ENCODE peak calls at places on chromosomes 13 and 19, in nine cellular contexts. U is breast epithelium, Z is SK-N-SH, M is upper lobe of left lung, T is SK-N-MC, G is stomach, R is endothelial cell of umbilical vein, X is transverse colon, J is prostate gland. N is an unnamed sample.

GRCh38 chr19:52170304-52170703 is 1.1 kb downstream of the ZNF836 start:
- DNase-seq in U (no peak), Z (no peak), M (no peak), T (no peak), G (no peak), R (no peak), X (no peak), J (no peak), N (no peak)

GRCh38 chr19:31254611-31255010 is 94.6 kb downstream of the TSHZ3 start:
- DNase-seq in U (no peak), Z (no peak), M (no peak), T (no peak), G (no peak), R (no peak), X (no peak), J (no peak), N (no peak)

GRCh38 chr13:108957369-108958012 is 328.1 kb downstream of the MYO16 start:
- DNase-seq in U (no peak), Z (no peak), M (no peak), T (no peak), G (no peak), R (peak), X (no peak), J (peak), N (no peak)

GRCh38 chr13:71820699-71821098 is 46.3 kb downstream of the DACH1 start:
- DNase-seq in U (no peak), Z (no peak), M (no peak), T (no peak), G (no peak), R (no peak), X (no peak), J (no peak), N (no peak)

GRCh38 chr13:40152145-40152544 is 496.7 kb downstream of the COG6 start:
- DNase-seq in U (no peak), Z (no peak), M (no peak), T (no peak), G (no peak), R (peak), X (no peak), J (no peak), N (no peak)

GRCh38 chr13:94706854-94707399 is 5.4 kb downstream of the SOX21 start:
- DNase-seq in U (no peak), Z (peak), M (no peak), T (no peak), G (no peak), R (no peak), X (no peak), J (no peak), N (no peak)

GRCh38 chr13:48504606-48505369 is 28.1 kb downstream of the RCBTB2 start:
- DNase-seq in U (no peak), Z (no peak), M (no peak), T (no peak), G (no peak), R (no peak), X (no peak), J (peak), N (no peak)

GRCh38 chr13:48156466-48156865 is 61.6 kb upstream of the MED4 start:
- DNase-seq in U (no peak), Z (no peak), M (no peak), T (no peak), G (peak), R (no peak), X (peak), J (no peak), N (no peak)

GRCh38 chr13:44309771-44310767 is 63.6 kb upstream of the SERP2 start:
- DNase-seq in U (no peak), Z (no peak), M (no peak), T (no peak), G (peak), R (peak), X (peak), J (peak), N (no peak)

GRCh38 chr13:80962855-80963254 is 621.9 kb upstream of the SPRY2 start:
- DNase-seq in U (no peak), Z (no peak), M (no peak), T (no peak), G (no peak), R (peak), X (no peak), J (no peak), N (no peak)

GRCh38 chr13:68056816-68057710 is 826.9 kb upstream of the PCDH9 start:
- DNase-seq in U (no peak), Z (no peak), M (no peak), T (no peak), G (no peak), R (peak), X (peak), J (no peak), N (no peak)

GRCh38 chr19:24059572-24060295 is 27.3 kb upstream of the ZNF254 start:
- DNase-seq in U (peak), Z (no peak), M (no peak), T (no peak), G (no peak), R (no peak), X (no peak), J (no peak), N (no peak)

GRCh38 chr13:59978862-59979261 is 184.9 kb downstream of the DIAPH3 start:
- DNase-seq in U (no peak), Z (no peak), M (no peak), T (no peak), G (no peak), R (no peak), X (no peak), J (no peak), N (no peak)

GRCh38 chr19:2302319-2303208 is 5.4 kb downstream of the LINGO3 start:
- DNase-seq in U (no peak), Z (no peak), M (peak), T (no peak), G (peak), R (peak), X (peak), J (no peak), N (no peak)

GRCh38 chr13:50162001-50162400 is 146.8 kb downstream of the KCNRG start:
- DNase-seq in U (no peak), Z (no peak), M (no peak), T (no peak), G (no peak), R (no peak), X (no peak), J (no peak), N (no peak)

GRCh38 chr19:345320-345879 is 804 bp upstream of the MIER2 start:
- DNase-seq in U (no peak), Z (no peak), M (no peak), T (no peak), G (no peak), R (no peak), X (no peak), J (no peak), N (no peak)

GRCh38 chr19:13597625-13598024 is 91.3 kb upstream of the CACNA1A start:
- DNase-seq in U (peak), Z (peak), M (no peak), T (no peak), G (peak), R (peak), X (peak), J (peak), N (peak)

GRCh38 chr19:4120531-4120930 is 3.4 kb downstream of the MAP2K2 start:
- DNase-seq in U (no peak), Z (no peak), M (no peak), T (no peak), G (no peak), R (no peak), X (no peak), J (no peak), N (no peak)

GRCh38 chr13:30744056-30744684 is 8.8 kb downstream of the ALOX5AP start:
- DNase-seq in U (peak), Z (no peak), M (no peak), T (no peak), G (peak), R (peak), X (peak), J (peak), N (peak)

GRCh38 chr13:33017410-33017929 is 1.2 kb downstream of the KL start:
- DNase-seq in U (no peak), Z (no peak), M (no peak), T (no peak), G (peak), R (peak), X (peak), J (no peak), N (peak)

GRCh38 chr13:97567510-97568243 is 133.7 kb downstream of the RAP2A start:
- DNase-seq in U (peak), Z (no peak), M (no peak), T (no peak), G (peak), R (no peak), X (peak), J (peak), N (peak)

GRCh38 chr19:2807379-2808128 is 12.1 kb upstream of the ZNF554 start:
- DNase-seq in U (no peak), Z (peak), M (peak), T (no peak), G (no peak), R (no peak), X (no peak), J (no peak), N (peak)

GRCh38 chr13:74986609-74987008 is 495.4 kb downstream of the TBC1D4 start:
- DNase-seq in U (no peak), Z (no peak), M (no peak), T (no peak), G (no peak), R (no peak), X (no peak), J (no peak), N (no peak)

GRCh38 chr13:70171151-70171550 is 62.9 kb upstream of the KLHL1 start:
- DNase-seq in U (no peak), Z (no peak), M (no peak), T (no peak), G (no peak), R (no peak), X (peak), J (no peak), N (no peak)

GRCh38 chr13:41193469-41193868 is 900 bp downstream of the KBTBD7 start:
- DNase-seq in U (no peak), Z (no peak), M (no peak), T (no peak), G (no peak), R (no peak), X (no peak), J (no peak), N (no peak)

GRCh38 chr13:29922896-29923295 is 72.5 kb upstream of the UBL3 start:
- DNase-seq in U (no peak), Z (no peak), M (no peak), T (no peak), G (no peak), R (no peak), X (no peak), J (no peak), N (no peak)

GRCh38 chr13:39894586-39894985 is 239.1 kb downstream of the COG6 start:
- DNase-seq in U (no peak), Z (no peak), M (no peak), T (no peak), G (no peak), R (no peak), X (no peak), J (no peak), N (no peak)

GRCh38 chr13:97751477-97751876 is 202.0 kb upstream of the IPO5 start:
- DNase-seq in U (no peak), Z (no peak), M (no peak), T (no peak), G (no peak), R (no peak), X (no peak), J (no peak), N (no peak)

GRCh38 chr13:72384879-72385278 is 342.6 kb downstream of the MZT1 start:
- DNase-seq in U (no peak), Z (no peak), M (no peak), T (no peak), G (no peak), R (no peak), X (no peak), J (no peak), N (no peak)

GRCh38 chr13:49494645-49495044 is 1.1 kb upstream of the PHF11 start:
- DNase-seq in U (no peak), Z (no peak), M (no peak), T (no peak), G (no peak), R (no peak), X (no peak), J (no peak), N (no peak)

GRCh38 chr19:4758659-4759058 is 32.9 kb upstream of the FEM1A start:
- DNase-seq in U (no peak), Z (no peak), M (no peak), T (no peak), G (no peak), R (no peak), X (no peak), J (no peak), N (no peak)

GRCh38 chr19:45947926-45948325 is 25.7 kb downstream of the NOVA2 start:
- DNase-seq in U (no peak), Z (no peak), M (no peak), T (no peak), G (no peak), R (no peak), X (no peak), J (no peak), N (no peak)

GRCh38 chr13:84137292-84137691 is 255.0 kb upstream of the SLITRK1 start:
- DNase-seq in U (no peak), Z (no peak), M (no peak), T (no peak), G (no peak), R (no peak), X (peak), J (no peak), N (no peak)

GRCh38 chr19:54906819-54907218 is 871 bp downstream of the NCR1 start:
- DNase-seq in U (no peak), Z (no peak), M (no peak), T (no peak), G (no peak), R (no peak), X (no peak), J (no peak), N (no peak)

GRCh38 chr19:4425531-4425930 is 23.1 kb downstream of the CHAF1A start:
- DNase-seq in U (no peak), Z (no peak), M (no peak), T (no peak), G (no peak), R (no peak), X (no peak), J (no peak), N (no peak)

DNA sequence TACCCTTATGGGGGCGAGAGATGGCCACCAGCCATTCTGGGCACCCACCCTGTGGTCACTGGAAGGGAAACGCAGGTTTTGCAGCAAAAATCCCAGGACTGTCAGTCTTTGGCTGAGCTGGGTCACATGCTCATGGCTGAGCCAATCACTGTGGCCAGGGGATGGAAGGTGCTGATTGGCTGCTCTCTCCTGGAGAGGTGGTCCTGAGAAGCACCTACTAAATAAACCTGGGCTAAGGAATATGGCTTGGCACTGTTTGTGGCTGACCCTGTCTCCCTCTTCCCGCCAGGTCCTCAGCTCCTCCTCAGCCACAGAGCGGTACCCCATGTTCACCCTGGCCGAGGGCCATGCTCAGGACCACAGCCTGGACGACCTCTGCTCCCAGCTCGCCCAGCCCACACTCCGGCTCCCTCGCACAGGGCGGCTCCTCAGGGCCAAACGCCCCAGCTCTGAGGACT is 8.9 kb downstream of the ATG4D start:
- DNase-seq in U (no peak), Z (peak), M (no peak), T (no peak), G (no peak), R (no peak), X (no peak), J (no peak), N (no peak)
- TF ChIP-seq POLR2AphosphoS5 in U (no peak), Z (peak), M (no peak), T (peak), G (no peak), R (no peak), X (no peak), J (no peak), N (peak)

GRCh38 chr19:29287061-29287460 is 74.1 kb upstream of the UQCRFS1 start:
- DNase-seq in U (no peak), Z (peak), M (no peak), T (no peak), G (no peak), R (no peak), X (no peak), J (no peak), N (no peak)

GRCh38 chr19:29283366-29283765 is 70.4 kb upstream of the UQCRFS1 start:
- DNase-seq in U (no peak), Z (no peak), M (no peak), T (no peak), G (no peak), R (no peak), X (no peak), J (no peak), N (no peak)

GRCh38 chr19:29288276-29288675 is 75.3 kb upstream of the UQCRFS1 start:
- DNase-seq in U (no peak), Z (no peak), M (no peak), T (no peak), G (no peak), R (no peak), X (no peak), J (no peak), N (no peak)

GRCh38 chr19:29285878-29286277 is 72.9 kb upstream of the UQCRFS1 start:
- DNase-seq in U (no peak), Z (peak), M (no peak), T (no peak), G (no peak), R (no peak), X (no peak), J (no peak), N (no peak)

DNA sequence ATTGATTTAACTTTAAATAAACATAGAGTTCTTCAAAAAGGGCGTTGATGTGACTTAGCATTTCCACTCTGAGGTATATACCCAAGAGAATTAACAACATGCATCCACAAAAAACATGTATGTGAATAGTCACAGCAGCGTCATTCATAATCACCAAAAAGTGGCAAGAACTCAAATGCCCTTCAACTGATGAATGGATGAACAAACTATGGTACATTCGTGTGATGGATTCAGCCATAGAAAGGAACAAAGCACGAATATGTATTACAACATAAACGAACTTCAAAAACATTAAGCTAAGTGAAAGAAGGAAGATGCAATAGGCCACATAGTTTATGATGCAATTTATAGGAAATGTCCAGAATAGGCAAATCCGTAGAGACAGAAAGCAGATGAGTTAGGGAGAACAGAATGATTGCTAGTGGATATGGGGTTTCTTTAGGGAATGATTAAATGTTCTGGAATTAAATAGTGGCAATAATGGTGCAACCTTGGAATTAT is 72.3 kb upstream of the UQCRFS1 start:
- DNase-seq in U (no peak), Z (no peak), M (no peak), T (no peak), G (no peak), R (no peak), X (no peak), J (no peak), N (no peak)
- TF ChIP-seq POLR2AphosphoS5 in U (no peak), Z (no peak), M (no peak), T (no peak), G (no peak), R (no peak), X (no peak), J (no peak), N (no peak)

GRCh38 chr19:8592231-8593009 is 15.2 kb upstream of the MYO1F start:
- DNase-seq in U (peak), Z (peak), M (peak), T (peak), G (peak), R (peak), X (peak), J (peak), N (no peak)
- TF ChIP-seq POLR2AphosphoS5 in U (peak), Z (no peak), M (no peak), T (peak), G (peak), R (no peak), X (peak), J (peak), N (no peak)

DNA sequence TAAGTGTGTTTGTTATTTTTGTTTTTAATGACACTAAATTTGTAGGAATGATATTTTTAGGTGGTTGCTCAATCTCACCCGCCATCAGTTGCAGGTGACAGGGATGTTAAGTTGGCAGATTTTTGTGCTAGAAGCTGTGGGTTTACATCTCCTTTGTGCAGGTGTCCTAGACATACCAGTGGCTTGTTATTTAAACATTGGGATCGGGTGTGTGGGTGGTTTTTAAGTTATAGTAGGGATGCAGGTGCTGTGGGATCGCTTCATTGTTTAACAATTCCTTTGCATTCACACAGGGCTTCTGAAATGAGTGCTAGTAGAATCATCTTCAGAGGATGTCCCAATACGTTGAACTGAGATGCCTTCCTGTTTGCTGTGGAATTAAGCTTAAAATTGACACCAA is 100.0 kb downstream of the SHISA2 start:
- DNase-seq in U (no peak), Z (no peak), M (no peak), T (no peak), G (no peak), R (no peak), X (no peak), J (no peak), N (no peak)
- TF ChIP-seq POLR2AphosphoS5 in U (no peak), Z (no peak), M (no peak), T (no peak), G (no peak), R (no peak), X (no peak), J (no peak), N (no peak)

GRCh38 chr13:19961924-19962323 is 3.4 kb downstream of the ZMYM2 start:
- DNase-seq in U (no peak), Z (no peak), M (no peak), T (no peak), G (no peak), R (no peak), X (no peak), J (no peak), N (no peak)

GRCh38 chr13:19962894-19963293 is 4.4 kb downstream of the ZMYM2 start:
- DNase-seq in U (no peak), Z (no peak), M (no peak), T (no peak), G (no peak), R (no peak), X (no peak), J (no peak), N (no peak)

GRCh38 chr13:19967619-19968018 is 9.1 kb downstream of the ZMYM2 start:
- DNase-seq in U (no peak), Z (no peak), M (no peak), T (no peak), G (no peak), R (peak), X (no peak), J (no peak), N (no peak)
- TF ChIP-seq POLR2AphosphoS5 in U (no peak), Z (no peak), M (no peak), T (no peak), G (no peak), R (no peak), X (no peak), J (no peak), N (no peak)

DNA sequence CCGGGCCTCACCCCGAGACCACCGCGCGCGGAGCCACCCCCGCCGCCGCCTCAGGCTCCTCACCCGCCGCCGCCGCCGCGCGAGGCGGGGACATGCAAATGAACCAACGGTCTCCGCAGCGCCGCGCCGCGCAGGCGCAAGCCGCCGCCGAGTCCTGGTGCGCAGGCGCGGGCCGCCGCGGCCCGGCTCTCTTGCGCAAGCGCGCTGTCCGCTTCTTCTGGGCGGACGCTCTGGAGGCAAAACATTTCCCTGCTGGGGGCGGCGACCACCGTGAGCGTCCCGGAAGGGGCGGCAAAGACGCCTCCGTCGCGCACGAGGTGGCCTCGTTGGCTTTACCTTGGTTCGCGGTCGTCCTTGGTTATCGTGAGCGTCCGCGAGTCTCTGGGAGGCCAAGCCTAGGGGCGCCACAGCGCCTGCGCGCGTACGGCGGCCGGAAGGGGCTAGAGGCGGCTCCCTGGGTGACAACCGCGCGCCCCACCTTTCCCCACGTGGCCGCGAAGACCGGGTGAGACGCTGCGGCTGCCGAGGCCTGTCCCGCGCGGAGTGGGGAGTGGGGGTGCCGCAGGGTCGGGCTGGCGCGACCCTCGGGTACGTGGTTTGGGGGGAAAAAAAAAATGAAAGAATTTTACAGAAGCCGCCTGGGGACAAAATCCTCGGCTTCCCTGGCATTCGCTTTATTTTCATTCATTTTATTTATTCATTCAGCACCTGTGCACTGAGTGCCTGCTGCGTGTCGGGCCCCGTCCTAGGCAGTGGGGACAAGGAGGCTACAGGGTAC is at the start of the genes ARMC6 and SUGP2:
- DNase-seq in U (peak), Z (peak), M (peak), T (peak), G (peak), R (peak), X (peak), J (peak), N (peak)
- TF ChIP-seq POLR2AphosphoS5 in U (peak), Z (peak), M (peak), T (peak), G (peak), R (peak), X (peak), J (peak), N (peak)

GRCh38 chr13:51234676-51235075 is 12.5 kb downstream of the FAM124A start:
- DNase-seq in U (no peak), Z (no peak), M (no peak), T (no peak), G (no peak), R (no peak), X (no peak), J (no peak), N (no peak)
- TF ChIP-seq POLR2AphosphoS5 in U (no peak), Z (no peak), M (no peak), T (no peak), G (no peak), R (no peak), X (no peak), J (no peak), N (no peak)

N was measured in GM12891.